ENCODE peak calls at places on chromosome 4, in eight cellular contexts. One of them, this sample, is unnamed.
A peak's percentile ranks its signal among the peaks of the same experiment; 100 is the strongest.

GRCh38 chr4:172708184-172708583 is 460.4 kb upstream of the GALNT7 start:
- DNase-seq in OCI-LY7: no peak
- DNase-seq in lung: no peak
- DNase-seq in stomach: no peak
- DNase-seq in adrenal gland: no peak
- DNase-seq in vagina: no peak
- DNase-seq in HCT116: no peak
- DNase-seq in ovary: no peak
- DNase-seq in this sample: no peak

GRCh38 chr4:139595989-139596679 is 40.1 kb upstream of the SETD7 start:
- DNase-seq in HCT116: no peak
- DNase-seq in ovary: no peak
- DNase-seq in adrenal gland: no peak
- DNase-seq in lung: no peak
- DNase-seq in vagina: no peak
- DNase-seq in OCI-LY7: no peak
- DNase-seq in stomach: no peak
- DNase-seq in this sample: no peak

GRCh38 chr4:145881991-145882390 is 56.6 kb downstream of the ZNF827 start:
- DNase-seq in vagina: no peak
- DNase-seq in adrenal gland: peak; percentile 37
- DNase-seq in stomach: peak; percentile 88
- DNase-seq in HCT116: no peak
- DNase-seq in ovary: no peak
- DNase-seq in OCI-LY7: peak; percentile 48
- DNase-seq in lung: peak; percentile 69
- DNase-seq in this sample: no peak

GRCh38 chr4:111020961-111021360 is 398.1 kb upstream of the PITX2 start:
- DNase-seq in OCI-LY7: no peak
- DNase-seq in vagina: no peak
- DNase-seq in ovary: no peak
- DNase-seq in lung: no peak
- DNase-seq in stomach: no peak
- DNase-seq in HCT116: no peak
- DNase-seq in adrenal gland: no peak
- DNase-seq in this sample: no peak

GRCh38 chr4:107888237-107888636 is 43.1 kb upstream of the CYP2U1 start:
- DNase-seq in HCT116: no peak
- DNase-seq in adrenal gland: no peak
- DNase-seq in ovary: no peak
- DNase-seq in OCI-LY7: peak; percentile 42
- DNase-seq in stomach: no peak
- DNase-seq in lung: no peak
- DNase-seq in vagina: no peak
- DNase-seq in this sample: no peak

GRCh38 chr4:158998624-158999023 is 104.3 kb upstream of the RAPGEF2 start:
- DNase-seq in OCI-LY7: no peak
- DNase-seq in stomach: no peak
- DNase-seq in ovary: no peak
- DNase-seq in lung: no peak
- DNase-seq in adrenal gland: no peak
- DNase-seq in HCT116: peak; percentile 21
- DNase-seq in vagina: no peak
- DNase-seq in this sample: no peak

GRCh38 chr4:148225639-148226038 is 216.6 kb downstream of the NR3C2 start:
- DNase-seq in vagina: no peak
- DNase-seq in adrenal gland: no peak
- DNase-seq in lung: no peak
- DNase-seq in ovary: no peak
- DNase-seq in stomach: no peak
- DNase-seq in HCT116: no peak
- DNase-seq in OCI-LY7: no peak
- DNase-seq in this sample: no peak

GRCh38 chr4:101711590-101712255 is 78.8 kb upstream of the BANK1 start:
- DNase-seq in ovary: no peak
- DNase-seq in adrenal gland: no peak
- DNase-seq in stomach: no peak
- DNase-seq in OCI-LY7: no peak
- DNase-seq in lung: no peak
- DNase-seq in HCT116: no peak
- DNase-seq in vagina: no peak
- DNase-seq in this sample: no peak

GRCh38 chr4:159065513-159066240 is 37.2 kb upstream of the RAPGEF2 start:
- DNase-seq in vagina: no peak
- DNase-seq in OCI-LY7: no peak
- DNase-seq in stomach: no peak
- DNase-seq in lung: no peak
- DNase-seq in adrenal gland: no peak
- DNase-seq in ovary: no peak
- DNase-seq in HCT116: no peak
- DNase-seq in this sample: no peak

GRCh38 chr4:173169428-173170209 is 1.0 kb downstream of the GALNT7 start:
- DNase-seq in OCI-LY7: peak; percentile 87
- DNase-seq in ovary: peak; percentile 70
- DNase-seq in stomach: peak; percentile 56
- DNase-seq in vagina: no peak
- DNase-seq in lung: peak; percentile 63
- DNase-seq in adrenal gland: peak; percentile 57
- DNase-seq in HCT116: no peak
- DNase-seq in this sample: peak; percentile 65

GRCh38 chr4:7654550-7655266 is 220.0 kb upstream of the PSAPL1 start:
- DNase-seq in OCI-LY7: no peak
- DNase-seq in ovary: no peak
- DNase-seq in stomach: no peak
- DNase-seq in HCT116: no peak
- DNase-seq in vagina: no peak
- DNase-seq in lung: no peak
- DNase-seq in adrenal gland: no peak
- DNase-seq in this sample: no peak

GRCh38 chr4:148955926-148956325 is 513.7 kb upstream of the NR3C2 start:
- DNase-seq in HCT116: no peak
- DNase-seq in lung: no peak
- DNase-seq in OCI-LY7: no peak
- DNase-seq in ovary: no peak
- DNase-seq in stomach: no peak
- DNase-seq in vagina: no peak
- DNase-seq in adrenal gland: no peak
- DNase-seq in this sample: no peak

GRCh38 chr4:76702440-76703122 is 195.4 kb downstream of the SOWAHB start:
- DNase-seq in vagina: no peak
- DNase-seq in lung: no peak
- DNase-seq in ovary: no peak
- DNase-seq in HCT116: no peak
- DNase-seq in adrenal gland: no peak
- DNase-seq in OCI-LY7: no peak
- DNase-seq in stomach: no peak
- DNase-seq in this sample: no peak

GRCh38 chr4:153294631-153295030 is 49.9 kb upstream of the MND1 start:
- DNase-seq in stomach: no peak
- DNase-seq in ovary: no peak
- DNase-seq in lung: no peak
- DNase-seq in adrenal gland: no peak
- DNase-seq in HCT116: no peak
- DNase-seq in OCI-LY7: no peak
- DNase-seq in vagina: no peak
- DNase-seq in this sample: no peak

GRCh38 chr4:173040200-173040599 is 128.4 kb upstream of the GALNT7 start:
- DNase-seq in stomach: no peak
- DNase-seq in HCT116: no peak
- DNase-seq in vagina: no peak
- DNase-seq in adrenal gland: peak; percentile 9
- DNase-seq in lung: no peak
- DNase-seq in ovary: no peak
- DNase-seq in OCI-LY7: no peak
- DNase-seq in this sample: no peak

GRCh38 chr4:56731857-56732256 is 50.8 kb upstream of the HOPX start:
- DNase-seq in HCT116: no peak
- DNase-seq in adrenal gland: peak; percentile 10
- DNase-seq in lung: peak; percentile 46
- DNase-seq in ovary: no peak
- DNase-seq in stomach: no peak
- DNase-seq in vagina: no peak
- DNase-seq in OCI-LY7: no peak
- DNase-seq in this sample: no peak

GRCh38 chr4:38311495-38311894 is 351.3 kb downstream of the PTTG2 start:
- DNase-seq in OCI-LY7: no peak
- DNase-seq in HCT116: no peak
- DNase-seq in vagina: no peak
- DNase-seq in stomach: no peak
- DNase-seq in adrenal gland: no peak
- DNase-seq in lung: no peak
- DNase-seq in ovary: no peak
- DNase-seq in this sample: no peak

GRCh38 chr4:113639311-113639710 is 122.2 kb downstream of the CAMK2D start:
- DNase-seq in ovary: no peak
- DNase-seq in vagina: no peak
- DNase-seq in stomach: no peak
- DNase-seq in adrenal gland: no peak
- DNase-seq in lung: no peak
- DNase-seq in OCI-LY7: peak; percentile 43
- DNase-seq in HCT116: no peak
- DNase-seq in this sample: no peak

GRCh38 chr4:112589207-112589606 is 47.5 kb downstream of the ZGRF1 start:
- DNase-seq in vagina: no peak
- DNase-seq in adrenal gland: no peak
- DNase-seq in lung: no peak
- DNase-seq in OCI-LY7: no peak
- DNase-seq in ovary: no peak
- DNase-seq in stomach: no peak
- DNase-seq in HCT116: peak; percentile 6
- DNase-seq in this sample: peak; percentile 12

DNA sequence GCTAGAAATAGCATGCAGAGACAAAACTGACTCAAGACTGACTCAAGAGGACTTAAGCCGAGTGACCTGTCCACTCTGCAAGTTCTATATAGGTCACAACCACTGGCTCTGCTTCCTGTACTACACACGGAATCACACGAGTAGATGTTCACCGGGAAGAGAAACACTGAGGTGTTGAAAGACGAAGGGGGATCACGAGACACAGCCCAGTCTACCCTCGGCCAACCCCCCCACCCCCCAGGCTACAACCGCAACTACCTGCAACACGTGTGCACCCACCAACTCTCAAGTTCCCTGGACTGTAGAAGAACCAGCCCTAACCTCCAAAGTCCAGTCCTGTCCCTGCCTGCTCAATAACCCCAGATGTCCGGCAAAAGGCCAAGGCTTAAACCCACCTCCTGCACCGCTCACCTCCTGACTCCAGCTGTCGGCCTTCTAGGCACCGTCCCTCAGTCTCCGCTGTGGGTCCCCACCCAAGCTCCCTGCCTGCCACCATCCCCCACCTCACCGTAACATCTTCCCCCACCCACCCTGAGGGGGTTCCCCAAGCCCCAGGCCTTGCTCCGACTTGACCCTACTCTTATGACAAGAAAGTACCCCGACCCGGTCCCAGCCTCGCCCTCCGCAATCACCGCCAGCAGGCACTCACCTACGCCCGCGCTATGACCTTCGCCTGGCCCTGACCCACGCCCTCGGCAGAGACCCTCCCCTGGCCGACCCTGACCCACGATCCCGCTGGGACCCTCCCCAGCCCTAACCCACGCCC is 739 bp downstream of the GAK start:
- DNase-seq in OCI-LY7: peak; percentile 11
- DNase-seq in lung: no peak
- DNase-seq in adrenal gland: peak; percentile 40
- DNase-seq in HCT116: no peak
- DNase-seq in stomach: no peak
- DNase-seq in vagina: no peak
- DNase-seq in ovary: no peak
- DNase-seq in this sample: no peak
- H3K4me1 ChIP-seq in OCI-LY7: peaks cover 43% of the 10 kb centered on the region
- H3K4me1 ChIP-seq in lung: peaks cover 5% of the 10 kb centered on the region
- H3K4me1 ChIP-seq in adrenal gland: peaks cover 12% of the 10 kb centered on the region
- H3K4me1 ChIP-seq in HCT116: peaks cover 6% of the 10 kb centered on the region
- H3K4me1 ChIP-seq in stomach: peaks cover 43% of the 10 kb centered on the region
- H3K4me1 ChIP-seq in vagina: peaks cover 47% of the 10 kb centered on the region
- H3K4me1 ChIP-seq in ovary: peaks cover 10% of the 10 kb centered on the region
- H3K4me1 ChIP-seq in this sample: peaks cover 5% of the 10 kb centered on the region

DNA sequence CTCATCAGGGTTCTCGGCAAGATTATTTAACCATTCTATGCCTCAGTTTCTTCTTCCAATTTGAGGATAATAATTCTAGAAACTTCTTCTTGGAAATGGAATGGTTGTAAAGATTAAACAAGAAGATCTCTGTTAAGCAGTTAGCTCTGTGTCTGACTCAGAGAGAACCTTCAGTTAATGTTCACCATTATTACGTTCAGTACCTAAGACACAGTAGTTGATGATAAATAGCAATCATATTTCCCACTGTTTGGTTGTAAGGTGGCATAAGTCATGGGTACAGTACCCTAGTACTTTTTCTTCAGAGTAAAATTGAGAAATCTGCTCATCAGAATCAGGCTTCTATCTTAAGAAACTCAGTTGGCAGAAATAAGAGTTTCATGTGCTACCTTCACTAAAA is 366.5 kb upstream of the BOD1L1 start:
- DNase-seq in adrenal gland: no peak
- DNase-seq in vagina: no peak
- DNase-seq in lung: no peak
- DNase-seq in stomach: no peak
- DNase-seq in OCI-LY7: no peak
- DNase-seq in HCT116: no peak
- DNase-seq in ovary: no peak
- DNase-seq in this sample: no peak
- H3K9me3 ChIP-seq in adrenal gland: no peaks in the 10 kb centered on the region
- H3K9me3 ChIP-seq in vagina: no peaks in the 10 kb centered on the region
- H3K9me3 ChIP-seq in lung: no peaks in the 10 kb centered on the region
- H3K9me3 ChIP-seq in stomach: no peaks in the 10 kb centered on the region
- H3K9me3 ChIP-seq in OCI-LY7: no peaks in the 10 kb centered on the region
- H3K9me3 ChIP-seq in HCT116: peaks cover 12% of the 10 kb centered on the region
- H3K9me3 ChIP-seq in ovary: no peaks in the 10 kb centered on the region
- H3K9me3 ChIP-seq in this sample: no peaks in the 10 kb centered on the region

GRCh38 chr4:85370400-85371032 is 104.4 kb upstream of the ARHGAP24 start:
- DNase-seq in adrenal gland: peak; percentile 28
- DNase-seq in stomach: peak; percentile 28
- DNase-seq in ovary: no peak
- DNase-seq in lung: no peak
- DNase-seq in vagina: no peak
- DNase-seq in OCI-LY7: peak; percentile 64
- DNase-seq in HCT116: peak; percentile 21
- DNase-seq in this sample: peak; percentile 33
- H3K4me1 ChIP-seq in adrenal gland: no peaks in the 10 kb centered on the region
- H3K4me1 ChIP-seq in stomach: no peaks in the 10 kb centered on the region
- H3K4me1 ChIP-seq in ovary: no peaks in the 10 kb centered on the region
- H3K4me1 ChIP-seq in lung: no peaks in the 10 kb centered on the region
- H3K4me1 ChIP-seq in vagina: no peaks in the 10 kb centered on the region
- H3K4me1 ChIP-seq in OCI-LY7: peaks cover 4% of the 10 kb centered on the region
- H3K4me1 ChIP-seq in HCT116: no peaks in the 10 kb centered on the region
- H3K4me1 ChIP-seq in this sample: no peaks in the 10 kb centered on the region

GRCh38 chr4:43402393-43402792 is 509.9 kb downstream of the GRXCR1 start:
- DNase-seq in OCI-LY7: no peak
- DNase-seq in ovary: no peak
- DNase-seq in vagina: no peak
- DNase-seq in stomach: no peak
- DNase-seq in HCT116: no peak
- DNase-seq in adrenal gland: no peak
- DNase-seq in lung: no peak
- DNase-seq in this sample: no peak
- H3K9me3 ChIP-seq in OCI-LY7: no peaks in the 10 kb centered on the region
- H3K9me3 ChIP-seq in ovary: no peaks in the 10 kb centered on the region
- H3K9me3 ChIP-seq in vagina: no peaks in the 10 kb centered on the region
- H3K9me3 ChIP-seq in stomach: peaks cover 10% of the 10 kb centered on the region
- H3K9me3 ChIP-seq in HCT116: peaks cover 29% of the 10 kb centered on the region
- H3K9me3 ChIP-seq in adrenal gland: no peaks in the 10 kb centered on the region
- H3K9me3 ChIP-seq in lung: no peaks in the 10 kb centered on the region
- H3K9me3 ChIP-seq in this sample: no peaks in the 10 kb centered on the region